ENCODE peak calls at places on chromosomes 1 and 21, in ten cellular contexts. K, E, Q, V, C, N, F, G, H and R are unnamed samples.

GRCh38 chr21:31683029-31683428 is 23.5 kb downstream of the SOD1 start:
- DNase-seq in K (no peak), E (no peak), Q (no peak), V (no peak), C (no peak), N (no peak), F (no peak), G (no peak), H (no peak), R (no peak)

GRCh38 chr1:100219879-100220278 is 29.8 kb downstream of the DBT start:
- DNase-seq in K (no peak), E (peak; percentile 13), Q (no peak), V (no peak), C (no peak), N (no peak), F (peak; percentile 5), G (no peak), H (no peak), R (no peak)

GRCh38 chr1:12012560-12013316 is 6.6 kb upstream of the MIIP start:
- DNase-seq in K (no peak), E (no peak), Q (no peak), V (no peak), C (no peak), N (no peak), F (no peak), G (no peak), H (no peak), R (no peak)

GRCh38 chr1:98493469-98493868 is 168.1 kb upstream of the SNX7 start:
- DNase-seq in K (no peak), E (no peak), Q (no peak), V (no peak), C (no peak), N (no peak), F (no peak), G (no peak), H (no peak), R (no peak)

GRCh38 chr1:160954158-160955104 is at the start of gene ITLN2:
- DNase-seq in K (peak; percentile 65), E (peak; percentile 44), Q (no peak), V (no peak), C (peak; percentile 65), N (peak; percentile 74), F (peak; percentile 27), G (no peak), H (no peak), R (no peak)

GRCh38 chr1:186760426-186760825 is 68.3 kb upstream of the PLA2G4A start:
- DNase-seq in K (no peak), E (no peak), Q (no peak), V (no peak), C (no peak), N (no peak), F (no peak), G (no peak), H (no peak), R (no peak)

GRCh38 chr21:9763807-9764206 is 757.6 kb upstream of the TPTE start:
- DNase-seq in K (no peak), E (no peak), Q (no peak), V (no peak), C (no peak), N (no peak), F (no peak), G (no peak), H (no peak), R (no peak)

GRCh38 chr1:1599030-1599916 is 662 bp downstream of the FNDC10 start:
- DNase-seq in K (no peak), E (no peak), Q (no peak), V (no peak), C (peak; percentile 56), N (no peak), F (peak; percentile 30), G (no peak), H (no peak), R (no peak)

GRCh38 chr1:13760921-13761320 is 60.9 kb downstream of the PRDM2 start:
- DNase-seq in K (no peak), E (no peak), Q (no peak), V (no peak), C (no peak), N (no peak), F (no peak), G (no peak), H (no peak), R (no peak)

GRCh38 chr1:111813440-111814304 is 58.0 kb downstream of the DDX20 start:
- DNase-seq in K (peak; percentile 8), E (no peak), Q (no peak), V (no peak), C (no peak), N (no peak), F (no peak), G (no peak), H (no peak), R (no peak)
- TF ChIP-seq CTCF in K (peak; percentile 45), E (no peak), Q (peak; percentile 11), V (peak; percentile 9), C (no peak), N (no peak), F (no peak), G (peak; percentile 19), H (no peak), R (peak; percentile 1)

GRCh38 chr1:241848680-241849344 is 808 bp downstream of the EXO1 start:
- DNase-seq in K (no peak), E (no peak), Q (no peak), V (no peak), C (no peak), N (no peak), F (no peak), G (no peak), H (no peak), R (no peak)
- H3K4me3 ChIP-seq in K (peak overlapping the region; percentile 51), E (peak overlapping the region; percentile 89), Q (peak overlapping the region; percentile 90), V (peak overlapping the region; percentile 57), C (no peak overlapping the region), N (peak overlapping the region; percentile 99), F (peak overlapping the region; percentile 88), G (peak overlapping the region; percentile 70), H (peak overlapping the region; percentile 81), R (peak overlapping the region; percentile 97)

GRCh38 chr1:94926365-94926914 is 470 bp downstream of the CNN3 start:
- DNase-seq in K (no peak), E (no peak), Q (no peak), V (peak; percentile 57), C (peak; percentile 81), N (peak; percentile 36), F (no peak), G (no peak), H (no peak), R (no peak)

GRCh38 chr1:94928293-94928939 is 1.5 kb upstream of the CNN3 start:
- DNase-seq in K (no peak), E (no peak), Q (no peak), V (no peak), C (no peak), N (no peak), F (no peak), G (no peak), H (no peak), R (no peak)

GRCh38 chr1:94925561-94926364 is 1.1 kb downstream of the CNN3 start:
- DNase-seq in K (no peak), E (no peak), Q (peak; percentile 80), V (peak; percentile 69), C (peak; percentile 80), N (peak; percentile 75), F (peak; percentile 87), G (no peak), H (no peak), R (peak; percentile 54)

GRCh38 chr1:94927405-94928175 is 680 bp upstream of the CNN3 start:
- DNase-seq in K (no peak), E (no peak), Q (no peak), V (peak; percentile 62), C (no peak), N (peak; percentile 80), F (peak; percentile 65), G (no peak), H (no peak), R (no peak)

DNA sequence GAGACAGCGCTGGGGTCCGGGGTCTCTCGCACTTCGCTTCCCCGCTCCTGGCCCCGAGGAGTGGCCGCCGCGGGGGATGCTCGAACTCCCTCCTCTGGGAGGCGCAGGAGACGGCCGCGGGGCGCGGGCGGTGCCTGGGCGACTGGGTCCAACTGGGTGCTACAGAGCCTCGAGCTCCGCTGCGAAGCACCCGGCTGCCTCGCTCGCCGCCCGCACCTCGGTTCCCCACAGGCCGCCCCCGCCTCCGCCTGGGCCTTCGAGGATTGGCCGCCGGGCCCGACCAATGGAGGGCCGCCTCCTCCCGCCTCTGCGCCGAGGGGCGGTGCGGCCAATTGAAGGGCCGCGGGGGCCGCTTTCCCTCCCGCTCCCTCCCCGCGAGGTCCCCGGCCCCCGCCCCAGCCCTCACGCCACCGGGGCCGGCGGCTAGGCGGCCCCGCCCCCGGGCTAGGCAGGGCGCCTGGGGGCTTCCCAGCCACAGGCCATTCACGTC is at the start of gene CNN3:
- DNase-seq in K (no peak), E (no peak), Q (peak; percentile 83), V (peak; percentile 90), C (peak; percentile 97), N (peak; percentile 91), F (peak; percentile 90), G (peak; percentile 71), H (peak; percentile 68), R (peak; percentile 49)
- TF ChIP-seq CTCF in K (no peak), E (no peak), Q (no peak), V (no peak), C (no peak), N (no peak), F (peak; percentile 6), G (peak; percentile 20), H (no peak), R (peak; percentile 2)

DNA sequence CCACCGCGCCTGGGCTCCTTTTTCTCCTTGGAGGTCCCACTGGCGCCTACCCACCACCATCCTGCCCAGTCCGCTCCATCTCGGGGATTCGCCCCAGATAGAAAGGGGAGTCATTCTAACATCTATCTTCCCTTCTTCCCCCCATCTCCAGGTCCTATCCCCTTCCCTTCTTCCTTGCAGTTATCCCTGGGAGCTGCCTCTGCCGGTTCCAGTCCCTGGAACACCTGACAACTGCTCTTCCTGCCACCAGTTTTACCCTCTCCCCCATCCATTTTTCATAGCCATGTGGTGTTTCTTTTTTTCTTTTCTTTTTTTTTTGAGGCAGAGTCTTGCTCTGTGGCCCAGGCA is 12.0 kb upstream of the COL16A1 start:
- DNase-seq in K (no peak), E (no peak), Q (no peak), V (no peak), C (no peak), N (no peak), F (no peak), G (no peak), H (no peak), R (no peak)
- H3K4me3 ChIP-seq in K (no peak overlapping the region), E (no peak overlapping the region), Q (no peak overlapping the region), V (no peak overlapping the region), C (no peak overlapping the region), N (peak overlapping the region; percentile 13), F (peak overlapping the region; percentile 57), G (peak overlapping the region; percentile 39), H (peak overlapping the region; percentile 74), R (peak overlapping the region; percentile 21)